ENCODE peak calls at places on chromosomes 3 and 15, in six cellular contexts. S is WTC11; C is sigmoid colon; L is activated T-helper 9 cell treated with anti-CD3 and anti-CD28 coated beads, Interleukin-2, amount 50 U/mL, for 16 hours; D is activated CD8-positive, alpha-beta memory T cell treated with anti-CD3 and anti-CD28 coated beads for 48 hours; V is SJSA1. P is an unnamed sample.

GRCh38 chr3:16090013-16090412 is 84.5 kb upstream of the GALNT15 start:
- DNase-seq in S (no peak), V (peak; percentile 72), L (no peak), C (no peak), D (no peak), P (no peak)

GRCh38 chr3:126529585-126530170 is 5.7 kb downstream of the CHST13 start:
- DNase-seq in L (no peak), S (no peak), V (no peak), D (no peak), C (peak; percentile 58), P (peak; percentile 10)

GRCh38 chr15:93152951-93153350 is 63.9 kb upstream of the RGMA start:
- DNase-seq in L (no peak), D (no peak), C (peak; percentile 94), V (no peak), S (no peak), P (peak; percentile 81)

GRCh38 chr15:60585743-60586708 is 107.1 kb upstream of the ICE2 start:
- DNase-seq in C (no peak), V (peak; percentile 50), L (no peak), S (peak; percentile 42), D (no peak), P (no peak)

GRCh38 chr3:123447749-123448502 is 964 bp downstream of the ADCY5 start:
- DNase-seq in S (peak; percentile 78), V (no peak), L (peak; percentile 10), C (no peak), D (peak; percentile 31), P (peak; percentile 73)

GRCh38 chr15:70783041-70783440 is 19.7 kb upstream of the UACA start:
- DNase-seq in V (no peak), L (no peak), D (no peak), C (no peak), S (no peak), P (no peak)

GRCh38 chr3:147336543-147337278 is 69.6 kb downstream of the ZIC4 start:
- DNase-seq in D (no peak), V (no peak), C (no peak), L (no peak), S (no peak), P (no peak)

GRCh38 chr3:8110966-8111798 is 390.4 kb upstream of the LMCD1 start:
- DNase-seq in D (peak; percentile 1), C (no peak), V (peak; percentile 47), L (no peak), S (peak; percentile 78), P (no peak)